ENCODE peak calls at places on chromosomes 11 and 22, in ten cellular contexts. One of them, this sample, is unnamed.

GRCh38 chr22:25057013-25057881 is 104.7 kb downstream of the KIAA1671 start:
- DNase-seq in stimulated activated CD4-positive, alpha-beta T cell treated with anti-CD3 and anti-CD28 coated beads, Interleukin-1b, Interleukin-23, amount 100 ng/mL, for 24 hours: peak
- DNase-seq in HepG2: peak
- DNase-seq in nucleus accumbens: peak
- DNase-seq in HTR-8/SVneo: peak
- DNase-seq in NCI-H524 treated with DMSO at 0.1 percent for 48 hours: peak
- DNase-seq in lower leg skin: peak
- DNase-seq in CD14-positive monocyte: no peak
- DNase-seq in GOT3: no peak
- DNase-seq in AG09319: no peak
- DNase-seq in this sample: peak

GRCh38 chr22:44697423-44698179 is 4.4 kb upstream of the PRR5 start:
- DNase-seq in stimulated activated CD4-positive, alpha-beta T cell treated with anti-CD3 and anti-CD28 coated beads, Interleukin-1b, Interleukin-23, amount 100 ng/mL, for 24 hours: peak
- DNase-seq in HepG2: peak
- DNase-seq in nucleus accumbens: peak
- DNase-seq in HTR-8/SVneo: peak
- DNase-seq in NCI-H524 treated with DMSO at 0.1 percent for 48 hours: no peak
- DNase-seq in lower leg skin: peak
- DNase-seq in CD14-positive monocyte: peak
- DNase-seq in GOT3: peak
- DNase-seq in AG09319: peak
- DNase-seq in this sample: no peak

GRCh38 chr11:117618273-117618672 is 178.7 kb downstream of the DSCAML1 start:
- DNase-seq in stimulated activated CD4-positive, alpha-beta T cell treated with anti-CD3 and anti-CD28 coated beads, Interleukin-1b, Interleukin-23, amount 100 ng/mL, for 24 hours: no peak
- DNase-seq in HepG2: no peak
- DNase-seq in nucleus accumbens: no peak
- DNase-seq in HTR-8/SVneo: no peak
- DNase-seq in NCI-H524 treated with DMSO at 0.1 percent for 48 hours: no peak
- DNase-seq in lower leg skin: no peak
- DNase-seq in CD14-positive monocyte: no peak
- DNase-seq in GOT3: no peak
- DNase-seq in AG09319: no peak
- DNase-seq in this sample: no peak

GRCh38 chr22:23911318-23911980 is 17.3 kb downstream of the MIF start:
- DNase-seq in stimulated activated CD4-positive, alpha-beta T cell treated with anti-CD3 and anti-CD28 coated beads, Interleukin-1b, Interleukin-23, amount 100 ng/mL, for 24 hours: no peak
- DNase-seq in HepG2: no peak
- DNase-seq in nucleus accumbens: no peak
- DNase-seq in HTR-8/SVneo: no peak
- DNase-seq in NCI-H524 treated with DMSO at 0.1 percent for 48 hours: no peak
- DNase-seq in lower leg skin: no peak
- DNase-seq in CD14-positive monocyte: no peak
- DNase-seq in GOT3: no peak
- DNase-seq in AG09319: no peak
- DNase-seq in this sample: no peak

GRCh38 chr11:93187290-93187689 is 10.5 kb downstream of the SLC36A4 start:
- DNase-seq in stimulated activated CD4-positive, alpha-beta T cell treated with anti-CD3 and anti-CD28 coated beads, Interleukin-1b, Interleukin-23, amount 100 ng/mL, for 24 hours: no peak
- DNase-seq in HepG2: no peak
- DNase-seq in nucleus accumbens: no peak
- DNase-seq in HTR-8/SVneo: no peak
- DNase-seq in NCI-H524 treated with DMSO at 0.1 percent for 48 hours: no peak
- DNase-seq in lower leg skin: no peak
- DNase-seq in CD14-positive monocyte: no peak
- DNase-seq in GOT3: no peak
- DNase-seq in AG09319: no peak
- DNase-seq in this sample: no peak

GRCh38 chr11:123677510-123677909 is 23.1 kb upstream of the SCN3B start:
- DNase-seq in stimulated activated CD4-positive, alpha-beta T cell treated with anti-CD3 and anti-CD28 coated beads, Interleukin-1b, Interleukin-23, amount 100 ng/mL, for 24 hours: no peak
- DNase-seq in HepG2: no peak
- DNase-seq in nucleus accumbens: no peak
- DNase-seq in HTR-8/SVneo: no peak
- DNase-seq in NCI-H524 treated with DMSO at 0.1 percent for 48 hours: no peak
- DNase-seq in lower leg skin: no peak
- DNase-seq in CD14-positive monocyte: no peak
- DNase-seq in GOT3: no peak
- DNase-seq in AG09319: no peak
- DNase-seq in this sample: no peak

GRCh38 chr11:34154059-34154875 is 48.8 kb downstream of the NAT10 start:
- DNase-seq in stimulated activated CD4-positive, alpha-beta T cell treated with anti-CD3 and anti-CD28 coated beads, Interleukin-1b, Interleukin-23, amount 100 ng/mL, for 24 hours: no peak
- DNase-seq in HepG2: no peak
- DNase-seq in nucleus accumbens: no peak
- DNase-seq in HTR-8/SVneo: no peak
- DNase-seq in NCI-H524 treated with DMSO at 0.1 percent for 48 hours: no peak
- DNase-seq in lower leg skin: no peak
- DNase-seq in CD14-positive monocyte: peak
- DNase-seq in GOT3: no peak
- DNase-seq in AG09319: no peak
- DNase-seq in this sample: no peak

GRCh38 chr11:22177186-22177585 is 15.7 kb upstream of the ANO5 start:
- DNase-seq in stimulated activated CD4-positive, alpha-beta T cell treated with anti-CD3 and anti-CD28 coated beads, Interleukin-1b, Interleukin-23, amount 100 ng/mL, for 24 hours: no peak
- DNase-seq in HepG2: peak
- DNase-seq in nucleus accumbens: no peak
- DNase-seq in HTR-8/SVneo: no peak
- DNase-seq in NCI-H524 treated with DMSO at 0.1 percent for 48 hours: no peak
- DNase-seq in lower leg skin: no peak
- DNase-seq in CD14-positive monocyte: no peak
- DNase-seq in GOT3: no peak
- DNase-seq in AG09319: no peak
- DNase-seq in this sample: no peak

GRCh38 chr11:66340596-66341501 is 4.1 kb downstream of the BRMS1 start:
- DNase-seq in stimulated activated CD4-positive, alpha-beta T cell treated with anti-CD3 and anti-CD28 coated beads, Interleukin-1b, Interleukin-23, amount 100 ng/mL, for 24 hours: no peak
- DNase-seq in HepG2: no peak
- DNase-seq in nucleus accumbens: no peak
- DNase-seq in HTR-8/SVneo: no peak
- DNase-seq in NCI-H524 treated with DMSO at 0.1 percent for 48 hours: no peak
- DNase-seq in lower leg skin: no peak
- DNase-seq in CD14-positive monocyte: no peak
- DNase-seq in GOT3: no peak
- DNase-seq in AG09319: no peak
- DNase-seq in this sample: no peak

GRCh38 chr11:107741044-107741823 is 29.4 kb upstream of the SLN start:
- DNase-seq in stimulated activated CD4-positive, alpha-beta T cell treated with anti-CD3 and anti-CD28 coated beads, Interleukin-1b, Interleukin-23, amount 100 ng/mL, for 24 hours: no peak
- DNase-seq in HepG2: peak
- DNase-seq in nucleus accumbens: no peak
- DNase-seq in HTR-8/SVneo: peak
- DNase-seq in NCI-H524 treated with DMSO at 0.1 percent for 48 hours: no peak
- DNase-seq in lower leg skin: no peak
- DNase-seq in CD14-positive monocyte: no peak
- DNase-seq in GOT3: no peak
- DNase-seq in AG09319: no peak
- DNase-seq in this sample: peak

GRCh38 chr11:72836111-72836510 is 21.9 kb downstream of the ATG16L2 start:
- DNase-seq in stimulated activated CD4-positive, alpha-beta T cell treated with anti-CD3 and anti-CD28 coated beads, Interleukin-1b, Interleukin-23, amount 100 ng/mL, for 24 hours: no peak
- DNase-seq in HepG2: no peak
- DNase-seq in nucleus accumbens: no peak
- DNase-seq in HTR-8/SVneo: no peak
- DNase-seq in NCI-H524 treated with DMSO at 0.1 percent for 48 hours: no peak
- DNase-seq in lower leg skin: no peak
- DNase-seq in CD14-positive monocyte: no peak
- DNase-seq in GOT3: no peak
- DNase-seq in AG09319: no peak
- DNase-seq in this sample: no peak

GRCh38 chr22:46972256-46972655 is 209.8 kb downstream of the TBC1D22A start:
- DNase-seq in stimulated activated CD4-positive, alpha-beta T cell treated with anti-CD3 and anti-CD28 coated beads, Interleukin-1b, Interleukin-23, amount 100 ng/mL, for 24 hours: no peak
- DNase-seq in HepG2: no peak
- DNase-seq in nucleus accumbens: no peak
- DNase-seq in HTR-8/SVneo: no peak
- DNase-seq in NCI-H524 treated with DMSO at 0.1 percent for 48 hours: no peak
- DNase-seq in lower leg skin: no peak
- DNase-seq in CD14-positive monocyte: no peak
- DNase-seq in GOT3: no peak
- DNase-seq in AG09319: no peak
- DNase-seq in this sample: no peak

GRCh38 chr11:8638300-8638699 is 44.2 kb downstream of the TRIM66 start:
- DNase-seq in stimulated activated CD4-positive, alpha-beta T cell treated with anti-CD3 and anti-CD28 coated beads, Interleukin-1b, Interleukin-23, amount 100 ng/mL, for 24 hours: no peak
- DNase-seq in HepG2: no peak
- DNase-seq in nucleus accumbens: no peak
- DNase-seq in HTR-8/SVneo: no peak
- DNase-seq in NCI-H524 treated with DMSO at 0.1 percent for 48 hours: no peak
- DNase-seq in lower leg skin: no peak
- DNase-seq in CD14-positive monocyte: no peak
- DNase-seq in GOT3: no peak
- DNase-seq in AG09319: no peak
- DNase-seq in this sample: no peak

GRCh38 chr11:7571640-7572000 is 57.8 kb downstream of the PPFIBP2 start:
- DNase-seq in stimulated activated CD4-positive, alpha-beta T cell treated with anti-CD3 and anti-CD28 coated beads, Interleukin-1b, Interleukin-23, amount 100 ng/mL, for 24 hours: no peak
- DNase-seq in HepG2: peak
- DNase-seq in nucleus accumbens: peak
- DNase-seq in HTR-8/SVneo: peak
- DNase-seq in NCI-H524 treated with DMSO at 0.1 percent for 48 hours: no peak
- DNase-seq in lower leg skin: peak
- DNase-seq in CD14-positive monocyte: no peak
- DNase-seq in GOT3: no peak
- DNase-seq in AG09319: no peak
- DNase-seq in this sample: no peak

GRCh38 chr22:50244420-50245213 is at the start of gene TUBGCP6:
- DNase-seq in stimulated activated CD4-positive, alpha-beta T cell treated with anti-CD3 and anti-CD28 coated beads, Interleukin-1b, Interleukin-23, amount 100 ng/mL, for 24 hours: peak
- DNase-seq in HepG2: peak
- DNase-seq in nucleus accumbens: peak
- DNase-seq in HTR-8/SVneo: peak
- DNase-seq in NCI-H524 treated with DMSO at 0.1 percent for 48 hours: no peak
- DNase-seq in lower leg skin: peak
- DNase-seq in CD14-positive monocyte: peak
- DNase-seq in GOT3: peak
- DNase-seq in AG09319: peak
- DNase-seq in this sample: peak

GRCh38 chr22:30290679-30291333 is 1.5 kb upstream of the CASTOR1 start:
- DNase-seq in stimulated activated CD4-positive, alpha-beta T cell treated with anti-CD3 and anti-CD28 coated beads, Interleukin-1b, Interleukin-23, amount 100 ng/mL, for 24 hours: no peak
- DNase-seq in HepG2: peak
- DNase-seq in nucleus accumbens: peak
- DNase-seq in HTR-8/SVneo: no peak
- DNase-seq in NCI-H524 treated with DMSO at 0.1 percent for 48 hours: no peak
- DNase-seq in lower leg skin: peak
- DNase-seq in CD14-positive monocyte: no peak
- DNase-seq in GOT3: no peak
- DNase-seq in AG09319: no peak
- DNase-seq in this sample: peak

GRCh38 chr11:101211407-101211975 is 81.9 kb upstream of the PGR start:
- DNase-seq in stimulated activated CD4-positive, alpha-beta T cell treated with anti-CD3 and anti-CD28 coated beads, Interleukin-1b, Interleukin-23, amount 100 ng/mL, for 24 hours: no peak
- DNase-seq in HepG2: no peak
- DNase-seq in nucleus accumbens: no peak
- DNase-seq in HTR-8/SVneo: no peak
- DNase-seq in NCI-H524 treated with DMSO at 0.1 percent for 48 hours: no peak
- DNase-seq in lower leg skin: no peak
- DNase-seq in CD14-positive monocyte: no peak
- DNase-seq in GOT3: no peak
- DNase-seq in AG09319: no peak
- DNase-seq in this sample: no peak

GRCh38 chr11:36817336-36817965 is 219.4 kb upstream of the RAG2 start:
- DNase-seq in stimulated activated CD4-positive, alpha-beta T cell treated with anti-CD3 and anti-CD28 coated beads, Interleukin-1b, Interleukin-23, amount 100 ng/mL, for 24 hours: no peak
- DNase-seq in HepG2: no peak
- DNase-seq in nucleus accumbens: no peak
- DNase-seq in HTR-8/SVneo: no peak
- DNase-seq in NCI-H524 treated with DMSO at 0.1 percent for 48 hours: no peak
- DNase-seq in lower leg skin: no peak
- DNase-seq in CD14-positive monocyte: no peak
- DNase-seq in GOT3: no peak
- DNase-seq in AG09319: no peak
- DNase-seq in this sample: no peak

GRCh38 chr11:78419327-78419726 is 1.7 kb upstream of the GAB2 start:
- DNase-seq in stimulated activated CD4-positive, alpha-beta T cell treated with anti-CD3 and anti-CD28 coated beads, Interleukin-1b, Interleukin-23, amount 100 ng/mL, for 24 hours: no peak
- DNase-seq in HepG2: no peak
- DNase-seq in nucleus accumbens: no peak
- DNase-seq in HTR-8/SVneo: peak
- DNase-seq in NCI-H524 treated with DMSO at 0.1 percent for 48 hours: no peak
- DNase-seq in lower leg skin: peak
- DNase-seq in CD14-positive monocyte: peak
- DNase-seq in GOT3: peak
- DNase-seq in AG09319: peak
- DNase-seq in this sample: no peak

GRCh38 chr11:19281041-19281440 is 40.3 kb upstream of the E2F8 start:
- DNase-seq in stimulated activated CD4-positive, alpha-beta T cell treated with anti-CD3 and anti-CD28 coated beads, Interleukin-1b, Interleukin-23, amount 100 ng/mL, for 24 hours: no peak
- DNase-seq in HepG2: no peak
- DNase-seq in nucleus accumbens: no peak
- DNase-seq in HTR-8/SVneo: no peak
- DNase-seq in NCI-H524 treated with DMSO at 0.1 percent for 48 hours: no peak
- DNase-seq in lower leg skin: no peak
- DNase-seq in CD14-positive monocyte: no peak
- DNase-seq in GOT3: no peak
- DNase-seq in AG09319: no peak
- DNase-seq in this sample: no peak

GRCh38 chr11:127202105-127202504 is 201.5 kb upstream of the KIRREL3 start:
- DNase-seq in stimulated activated CD4-positive, alpha-beta T cell treated with anti-CD3 and anti-CD28 coated beads, Interleukin-1b, Interleukin-23, amount 100 ng/mL, for 24 hours: no peak
- DNase-seq in HepG2: no peak
- DNase-seq in nucleus accumbens: no peak
- DNase-seq in HTR-8/SVneo: no peak
- DNase-seq in NCI-H524 treated with DMSO at 0.1 percent for 48 hours: no peak
- DNase-seq in lower leg skin: no peak
- DNase-seq in CD14-positive monocyte: no peak
- DNase-seq in GOT3: no peak
- DNase-seq in AG09319: no peak
- DNase-seq in this sample: no peak

GRCh38 chr11:66335531-66336233 is 552 bp downstream of the RIN1 start:
- DNase-seq in stimulated activated CD4-positive, alpha-beta T cell treated with anti-CD3 and anti-CD28 coated beads, Interleukin-1b, Interleukin-23, amount 100 ng/mL, for 24 hours: no peak
- DNase-seq in HepG2: no peak
- DNase-seq in nucleus accumbens: no peak
- DNase-seq in HTR-8/SVneo: peak
- DNase-seq in NCI-H524 treated with DMSO at 0.1 percent for 48 hours: no peak
- DNase-seq in lower leg skin: no peak
- DNase-seq in CD14-positive monocyte: no peak
- DNase-seq in GOT3: no peak
- DNase-seq in AG09319: no peak
- DNase-seq in this sample: no peak

GRCh38 chr11:124946735-124947141 is 7.3 kb upstream of the CCDC15 start:
- DNase-seq in stimulated activated CD4-positive, alpha-beta T cell treated with anti-CD3 and anti-CD28 coated beads, Interleukin-1b, Interleukin-23, amount 100 ng/mL, for 24 hours: no peak
- DNase-seq in HepG2: no peak
- DNase-seq in nucleus accumbens: peak
- DNase-seq in HTR-8/SVneo: no peak
- DNase-seq in NCI-H524 treated with DMSO at 0.1 percent for 48 hours: no peak
- DNase-seq in lower leg skin: no peak
- DNase-seq in CD14-positive monocyte: no peak
- DNase-seq in GOT3: no peak
- DNase-seq in AG09319: peak
- DNase-seq in this sample: no peak

GRCh38 chr11:116750070-116750718 is 22.6 kb downstream of the BUD13 start:
- DNase-seq in stimulated activated CD4-positive, alpha-beta T cell treated with anti-CD3 and anti-CD28 coated beads, Interleukin-1b, Interleukin-23, amount 100 ng/mL, for 24 hours: no peak
- DNase-seq in HepG2: no peak
- DNase-seq in nucleus accumbens: no peak
- DNase-seq in HTR-8/SVneo: no peak
- DNase-seq in NCI-H524 treated with DMSO at 0.1 percent for 48 hours: no peak
- DNase-seq in lower leg skin: no peak
- DNase-seq in CD14-positive monocyte: no peak
- DNase-seq in GOT3: no peak
- DNase-seq in AG09319: no peak
- DNase-seq in this sample: no peak

GRCh38 chr22:40396882-40397281 is 26.5 kb downstream of the SGSM3 start:
- DNase-seq in stimulated activated CD4-positive, alpha-beta T cell treated with anti-CD3 and anti-CD28 coated beads, Interleukin-1b, Interleukin-23, amount 100 ng/mL, for 24 hours: no peak
- DNase-seq in HepG2: no peak
- DNase-seq in nucleus accumbens: no peak
- DNase-seq in HTR-8/SVneo: no peak
- DNase-seq in NCI-H524 treated with DMSO at 0.1 percent for 48 hours: no peak
- DNase-seq in lower leg skin: no peak
- DNase-seq in CD14-positive monocyte: no peak
- DNase-seq in GOT3: no peak
- DNase-seq in AG09319: no peak
- DNase-seq in this sample: peak

GRCh38 chr11:32902089-32902665 is 9.6 kb downstream of the QSER1 start:
- DNase-seq in stimulated activated CD4-positive, alpha-beta T cell treated with anti-CD3 and anti-CD28 coated beads, Interleukin-1b, Interleukin-23, amount 100 ng/mL, for 24 hours: no peak
- DNase-seq in HepG2: no peak
- DNase-seq in nucleus accumbens: no peak
- DNase-seq in HTR-8/SVneo: no peak
- DNase-seq in NCI-H524 treated with DMSO at 0.1 percent for 48 hours: no peak
- DNase-seq in lower leg skin: peak
- DNase-seq in CD14-positive monocyte: peak
- DNase-seq in GOT3: no peak
- DNase-seq in AG09319: no peak
- DNase-seq in this sample: no peak

GRCh38 chr11:111185259-111185658 is 60.3 kb upstream of the POU2AF2 start:
- DNase-seq in stimulated activated CD4-positive, alpha-beta T cell treated with anti-CD3 and anti-CD28 coated beads, Interleukin-1b, Interleukin-23, amount 100 ng/mL, for 24 hours: no peak
- DNase-seq in HepG2: no peak
- DNase-seq in nucleus accumbens: no peak
- DNase-seq in HTR-8/SVneo: no peak
- DNase-seq in NCI-H524 treated with DMSO at 0.1 percent for 48 hours: no peak
- DNase-seq in lower leg skin: no peak
- DNase-seq in CD14-positive monocyte: no peak
- DNase-seq in GOT3: no peak
- DNase-seq in AG09319: no peak
- DNase-seq in this sample: peak

GRCh38 chr11:17397311-17398002 is 9.0 kb upstream of the KCNJ11 start:
- DNase-seq in stimulated activated CD4-positive, alpha-beta T cell treated with anti-CD3 and anti-CD28 coated beads, Interleukin-1b, Interleukin-23, amount 100 ng/mL, for 24 hours: no peak
- DNase-seq in HepG2: no peak
- DNase-seq in nucleus accumbens: no peak
- DNase-seq in HTR-8/SVneo: no peak
- DNase-seq in NCI-H524 treated with DMSO at 0.1 percent for 48 hours: no peak
- DNase-seq in lower leg skin: no peak
- DNase-seq in CD14-positive monocyte: no peak
- DNase-seq in GOT3: no peak
- DNase-seq in AG09319: no peak
- DNase-seq in this sample: no peak